ENCODE peak calls at places on chromosomes 11 and 22, in four cellular contexts. W, U, V and R are unnamed samples.

GRCh38 chr22:30705710-30706651 is 11.3 kb downstream of the OSBP2 start:
- DNase-seq in V (peak), U (no peak), W (peak), R (no peak)

GRCh38 chr22:37604875-37605274 is 3.8 kb upstream of the GGA1 start:
- DNase-seq in W (no peak), U (no peak), V (no peak), R (no peak)

GRCh38 chr11:27718346-27718852 is 18.1 kb upstream of the BDNF start:
- DNase-seq in W (peak), V (peak), U (peak), R (no peak)

GRCh38 chr11:35852056-35852455 is 91.8 kb upstream of the LDLRAD3 start:
- DNase-seq in U (no peak), V (no peak), W (no peak), R (no peak)

GRCh38 chr11:36365937-36366336 is 69.8 kb downstream of the PRR5L start:
- DNase-seq in W (no peak), V (no peak), U (no peak), R (no peak)

GRCh38 chr11:30560345-30561106 is 25.6 kb downstream of the MPPED2 start:
- DNase-seq in W (no peak), V (no peak), U (no peak), R (no peak)

GRCh38 chr11:36333897-36334296 is 37.8 kb downstream of the PRR5L start:
- DNase-seq in V (peak), W (peak), U (no peak), R (no peak)

GRCh38 chr11:67409261-67409666 is 5.4 kb downstream of the TBC1D10C start:
- DNase-seq in U (no peak), V (no peak), W (no peak), R (peak)

GRCh38 chr11:83156996-83157754 is at the start of gene PCF11:
- DNase-seq in U (no peak), W (no peak), V (no peak), R (no peak)

GRCh38 chr11:65310756-65311155 is 3.9 kb upstream of the CDC42EP2 start:
- DNase-seq in V (peak), U (no peak), W (no peak), R (no peak)

GRCh38 chr11:14768789-14769188 is 123.2 kb downstream of the CYP2R1 start:
- DNase-seq in W (no peak), U (no peak), V (no peak), R (no peak)

GRCh38 chr11:87292598-87292997 is 254.9 kb downstream of the TMEM135 start:
- DNase-seq in W (no peak), V (no peak), U (no peak), R (no peak)

GRCh38 chr11:119700030-119700429 is 29.0 kb downstream of the NECTIN1 start:
- DNase-seq in V (no peak), U (no peak), W (no peak), R (no peak)

GRCh38 chr11:61969838-61970452 is 2.5 kb upstream of the FTH1 start:
- DNase-seq in W (peak), V (no peak), U (no peak), R (no peak)

GRCh38 chr22:40189979-40190378 is 12.3 kb downstream of the TNRC6B start:
- DNase-seq in U (no peak), V (no peak), W (peak), R (no peak)

GRCh38 chr22:27718186-27719032 is 83.1 kb downstream of the MN1 start:
- DNase-seq in U (peak), W (peak), V (no peak), R (no peak)